ENCODE peak calls at places on chromosome 17, in nine cellular contexts. P is activated naive CD4-positive, alpha-beta T cell; R is T-helper 17 cell; E is A172; N is Right ventricle myocardium superior; B is AG08395; J is cardiac septum; Z is activated T-cell treated with anti-CD3 and anti-CD28 coated beads, Interleukin-2, amount 50 U/mL, for 24 hours; G is OCI-LY7. D is an unnamed sample.

GRCh38 chr17:19237389-19238166 is 412 bp downstream of the EPN2 start:
- DNase-seq in P (no peak), J (peak; percentile 74), G (no peak), R (peak; percentile 14), N (peak; percentile 55), Z (peak; percentile 77), B (no peak), E (peak; percentile 19), D (no peak)

GRCh38 chr17:71251936-71252335 is 868.9 kb upstream of the SOX9 start:
- DNase-seq in J (no peak), Z (no peak), G (no peak), E (no peak), B (peak; percentile 74), P (no peak), N (no peak), R (no peak), D (no peak)

GRCh38 chr17:2782030-2782429 is 14.2 kb upstream of the RAP1GAP2 start:
- DNase-seq in J (no peak), P (no peak), R (no peak), B (no peak), Z (no peak), N (no peak), G (no peak), E (peak; percentile 82), D (no peak)

GRCh38 chr17:76147211-76148014 is 6.4 kb upstream of the FOXJ1 start:
- DNase-seq in G (peak; percentile 41), J (no peak), Z (peak; percentile 13), R (no peak), N (no peak), E (peak; percentile 35), P (no peak), B (peak; percentile 49), D (no peak)

GRCh38 chr17:34502426-34502825 is 77.0 kb upstream of the TMEM132E start:
- DNase-seq in R (no peak), B (no peak), Z (no peak), N (no peak), P (no peak), E (no peak), G (no peak), J (peak; percentile 44), D (no peak)

GRCh38 chr17:68853439-68853838 is 101.8 kb downstream of the ABCA8 start:
- DNase-seq in N (no peak), J (no peak), R (no peak), B (no peak), E (no peak), G (no peak), Z (no peak), P (no peak), D (no peak)

GRCh38 chr17:58840820-58841612 is 85.4 kb downstream of the PPM1E start:
- DNase-seq in J (no peak), N (no peak), R (no peak), P (no peak), E (no peak), G (no peak), Z (no peak), B (no peak), D (no peak)

GRCh38 chr17:57940217-57940616 is 15.0 kb downstream of the CUEDC1 start:
- DNase-seq in E (no peak), N (no peak), R (no peak), Z (no peak), G (no peak), J (no peak), P (no peak), B (no peak), D (no peak)